ENCODE peak calls at places on chromosomes 4 and X, in nine cellular contexts. W is small intestine; K is mesenchymal stem cell; F is GM12878; Y is CD4-positive, CD25-positive, alpha-beta regulatory T cell; T is tibial nerve; O is lower lobe of right lung; Z is right lobe of liver; N is GM23248. J is an unnamed sample. For H3K27me3, the result is how much of the 10 kb centered on the place peaks cover.

GRCh38 chr4:17512973-17513665 is 1.2 kb upstream of the QDPR start:
- DNase-seq in N (no peak), O (no peak), W (no peak), F (no peak), Z (no peak), K (no peak), T (no peak), Y (no peak), J (no peak)

GRCh38 chrX:16465081-16465876 is 184.7 kb upstream of the S100G start:
- DNase-seq in W (no peak), Z (no peak), T (no peak), O (no peak), Y (no peak), K (no peak), N (peak), F (no peak), J (no peak)

GRCh38 chrX:150352114-150352513 is 11.0 kb upstream of the MAMLD1 start:
- DNase-seq in N (peak), F (no peak), T (no peak), W (no peak), Z (no peak), O (no peak), K (no peak), Y (no peak), J (no peak)

GRCh38 chr4:35952751-35953150 is 291.6 kb downstream of the ARAP2 start:
- DNase-seq in T (no peak), W (peak), O (no peak), Y (no peak), F (no peak), Z (no peak), K (no peak), N (no peak), J (no peak)

GRCh38 chr4:87046111-87046510 is 111.3 kb downstream of the AFF1 start:
- DNase-seq in O (no peak), F (no peak), Z (no peak), Y (no peak), T (no peak), K (no peak), N (peak), W (no peak), J (no peak)

GRCh38 chr4:175536852-175537453 is 275.1 kb downstream of the GPM6A start:
- DNase-seq in K (peak), N (peak), Y (peak), F (peak), O (no peak), Z (no peak), T (no peak), W (peak), J (no peak)

GRCh38 chr4:65021737-65022136 is 612.5 kb upstream of the TECRL start:
- DNase-seq in W (no peak), O (no peak), Y (no peak), Z (no peak), K (no peak), N (no peak), T (no peak), F (no peak), J (no peak)

GRCh38 chr4:152937535-152938236 is 1.6 kb downstream of the FHDC1 start:
- DNase-seq in T (no peak), N (peak), O (peak), W (peak), Z (no peak), F (no peak), K (peak), Y (peak), J (peak)

GRCh38 chr4:187124311-187124710 is 400.7 kb upstream of the FAT1 start:
- DNase-seq in W (no peak), Z (no peak), O (no peak), F (no peak), T (no peak), K (no peak), Y (no peak), N (no peak), J (no peak)

GRCh38 chr4:97239699-97239997 is 903.6 kb downstream of the STPG2 start:
- DNase-seq in Z (no peak), K (no peak), T (no peak), Y (no peak), N (no peak), F (no peak), O (no peak), W (no peak), J (no peak)

GRCh38 chrX:16319929-16320328 is 152.6 kb downstream of the MAGEB17 start:
- DNase-seq in W (no peak), O (no peak), T (no peak), Z (no peak), K (peak), N (peak), F (no peak), Y (no peak), J (no peak)

GRCh38 chr4:26936284-26937065 is 75.8 kb downstream of the STIM2 start:
- DNase-seq in Y (no peak), T (no peak), W (peak), F (no peak), N (no peak), O (peak), K (peak), Z (no peak), J (no peak)

GRCh38 chrX:40004916-40005289 is 92.9 kb downstream of the BCOR start:
- DNase-seq in F (no peak), Z (no peak), O (no peak), T (no peak), N (no peak), K (no peak), W (no peak), Y (no peak), J (no peak)

GRCh38 chrX:51614353-51614752 is 4.4 kb downstream of the CENPVL3 start:
- DNase-seq in O (no peak), Y (peak), F (no peak), T (no peak), K (peak), N (peak), Z (no peak), W (peak), J (no peak)

GRCh38 chr4:1154523-1155182 is 17.7 kb downstream of the SPON2 start:
- DNase-seq in K (peak), Z (no peak), N (peak), O (peak), T (no peak), F (no peak), Y (no peak), W (no peak), J (no peak)

GRCh38 chr4:176875441-176875930 is 82.8 kb upstream of the VEGFC start:
- DNase-seq in W (no peak), K (no peak), Y (no peak), Z (no peak), O (no peak), T (no peak), F (no peak), N (peak), J (no peak)

GRCh38 chr4:155392486-155393184 is 15.9 kb upstream of the MAP9 start:
- DNase-seq in F (no peak), Z (no peak), W (no peak), K (peak), Y (no peak), O (no peak), N (peak), T (no peak), J (no peak)

GRCh38 chr4:111027526-111027925 is 404.6 kb upstream of the PITX2 start:
- DNase-seq in O (no peak), Z (no peak), T (no peak), F (no peak), N (peak), K (peak), W (no peak), Y (no peak), J (no peak)

GRCh38 chr4:4643306-4643705 is 101.5 kb upstream of the STX18 start:
- DNase-seq in Z (no peak), K (no peak), F (no peak), Y (no peak), O (no peak), T (no peak), N (no peak), W (no peak), J (no peak)

GRCh38 chr4:10336471-10336870 is 120.8 kb downstream of the ZNF518B start:
- DNase-seq in Y (no peak), N (peak), K (no peak), Z (no peak), F (no peak), T (no peak), W (no peak), O (no peak), J (no peak)

GRCh38 chrX:72713130-72713529 is 976 bp downstream of the PHKA1 start:
- DNase-seq in K (no peak), Y (no peak), T (no peak), W (no peak), F (no peak), Z (no peak), O (no peak), N (no peak), J (no peak)

GRCh38 chr4:166301266-166301665 is 428.2 kb downstream of the TLL1 start:
- DNase-seq in F (no peak), O (no peak), Y (no peak), Z (no peak), T (no peak), N (no peak), K (no peak), W (no peak), J (no peak)

GRCh38 chr4:23438764-23439163 is 451.1 kb downstream of the PPARGC1A start:
- DNase-seq in T (no peak), Y (no peak), N (no peak), Z (no peak), O (no peak), K (no peak), W (no peak), F (no peak), J (no peak)

GRCh38 chrX:70166601-70167590 is 10.4 kb upstream of the DGAT2L6 start:
- DNase-seq in O (no peak), Z (no peak), F (no peak), N (peak), K (peak), W (no peak), Y (no peak), T (no peak), J (no peak)

GRCh38 chrX:36867143-36867542 is 141.0 kb upstream of the FAM47C start:
- DNase-seq in T (no peak), N (peak), Z (no peak), K (peak), Y (peak), W (peak), O (no peak), F (no peak), J (no peak)

GRCh38 chrX:114841051-114841450 is 176.4 kb downstream of the IL13RA2 start:
- DNase-seq in K (peak), N (peak), Z (no peak), T (no peak), W (no peak), Y (no peak), F (no peak), O (no peak), J (no peak)

GRCh38 chr4:30721353-30722091 is 1.4 kb downstream of the PCDH7 start:
- DNase-seq in K (peak), Y (no peak), W (peak), N (peak), F (no peak), O (no peak), T (no peak), Z (peak), J (peak)

GRCh38 chr4:1466034-1466960 is 60.1 kb upstream of the NKX1-1 start:
- DNase-seq in Y (no peak), K (no peak), F (no peak), W (no peak), N (no peak), Z (peak), O (no peak), T (no peak), J (no peak)

GRCh38 chr4:123943976-123944375 is 547.4 kb downstream of the SPRY1 start:
- DNase-seq in W (no peak), Z (no peak), Y (no peak), O (no peak), K (no peak), N (peak), T (no peak), F (no peak), J (no peak)

GRCh38 chrX:65601126-65601525 is 66.3 kb upstream of the MSN start:
- DNase-seq in W (no peak), T (no peak), O (no peak), Z (no peak), F (no peak), N (no peak), Y (peak), K (no peak), J (no peak)

GRCh38 chr4:128169245-128169644 is 108.1 kb downstream of the LARP1B start:
- DNase-seq in F (no peak), K (no peak), N (no peak), Y (no peak), T (no peak), O (no peak), Z (no peak), W (no peak), J (no peak)

GRCh38 chr4:145177906-145178538 is 2.4 kb downstream of the OTUD4 start:
- DNase-seq in Y (peak), K (peak), O (no peak), N (peak), Z (no peak), F (no peak), T (no peak), W (peak), J (peak)

GRCh38 chrX:97639526-97639925 is 755.8 kb downstream of the RPA4 start:
- DNase-seq in T (no peak), W (no peak), Y (peak), F (no peak), O (no peak), K (no peak), N (no peak), Z (no peak), J (no peak)

GRCh38 chrX:151019837-151020236 is 36.7 kb downstream of the HMGB3 start:
- DNase-seq in Z (no peak), Y (no peak), W (no peak), F (no peak), O (no peak), T (no peak), N (peak), K (peak), J (no peak)

GRCh38 chr4:113981591-113981990 is 2.1 kb upstream of the ARSJ start:
- DNase-seq in T (no peak), W (no peak), N (no peak), O (no peak), Z (no peak), K (no peak), F (no peak), Y (no peak), J (no peak)
- H3K27ac ChIP-seq in T (no peak), W (no peak), N (no peak), O (no peak), Z (no peak), K (no peak), F (no peak), Y (no peak), J (no peak)

GRCh38 chrX:53926030-53926429 is 118.2 kb downstream of the PHF8 start:
- DNase-seq in K (no peak), T (no peak), O (no peak), W (no peak), Y (no peak), Z (no peak), F (no peak), N (no peak), J (no peak)
- H3K27me3 ChIP-seq in K (under half), T (under half), O (under half), W (under half), Y (under half), Z (under half), F (under half), N (under half), J (under half)

DNA sequence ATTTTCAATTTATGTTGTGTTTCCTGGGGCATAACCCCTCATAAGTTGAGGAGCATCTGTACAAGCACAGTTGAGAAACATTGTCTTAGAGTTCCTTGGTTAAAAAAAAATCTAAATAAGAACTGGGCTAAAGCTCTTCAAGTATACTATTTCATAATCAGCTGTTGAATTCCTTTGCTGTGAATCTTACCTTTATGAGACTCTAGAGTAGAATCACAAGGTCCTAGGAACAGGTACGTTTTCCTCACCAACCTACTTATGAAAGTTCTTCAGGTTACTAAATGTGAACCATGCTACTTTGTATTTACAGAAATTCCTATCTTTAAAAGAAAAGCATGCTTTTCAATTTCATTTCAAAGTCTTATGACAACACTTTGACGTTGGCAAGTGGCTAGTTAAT is 20.9 kb upstream of the SOD3 start:
- DNase-seq in N (peak), Z (no peak), O (no peak), Y (no peak), F (no peak), W (no peak), T (no peak), K (no peak), J (no peak)
- H3K27ac ChIP-seq in N (no peak), Z (no peak), O (peak), Y (no peak), F (no peak), W (no peak), T (no peak), K (no peak), J (no peak)

GRCh38 chrX:7139202-7140081 is 8.1 kb upstream of the STS start:
- DNase-seq in K (peak), N (peak), F (no peak), T (no peak), Y (no peak), O (no peak), Z (no peak), W (no peak), J (no peak)
- H3K27me3 ChIP-seq in K (under half), N (under half), F (under half), T (under half), Y (under half), O (under half), Z (under half), W (under half), J (under half)

GRCh38 chr4:172983014-172983413 is 185.6 kb upstream of the GALNT7 start:
- DNase-seq in T (no peak), K (no peak), O (no peak), N (no peak), Z (no peak), W (no peak), F (no peak), Y (no peak), J (no peak)
- H3K27ac ChIP-seq in T (no peak), K (peak), O (no peak), N (no peak), Z (no peak), W (no peak), F (no peak), Y (no peak), J (no peak)

GRCh38 chr4:104912518-104912917 is 234.2 kb upstream of the TET2 start:
- DNase-seq in O (no peak), F (no peak), T (no peak), W (no peak), Z (no peak), Y (no peak), K (no peak), N (no peak), J (no peak)
- H3K27me3 ChIP-seq in O (under half), F (under half), T (under half), W (under half), Z (under half), Y (under half), K (under half), N (under half), J (under half)

J was measured in heart right ventricle.